ENCODE peak calls at places on chromosomes 5 and 9, in four cellular contexts. P is A549, F is HepG2, K is K562. D is an unnamed sample.

GRCh38 chr5:132422720-132423442 is 53.4 kb downstream of the SLC22A5 start:
- DNase-seq in P (peak), K (peak), F (peak), D (no peak)

GRCh38 chr5:135343417-135343816 is 55.6 kb downstream of the MACROH2A1 start:
- DNase-seq in K (no peak), P (no peak), F (no peak), D (no peak)

GRCh38 chr5:138975098-138975847 is 100.1 kb upstream of the LRRTM2 start:
- DNase-seq in K (no peak), F (no peak), P (no peak), D (no peak)

GRCh38 chr9:90881648-90882047 is 80.0 kb downstream of the SYK start:
- DNase-seq in P (no peak), F (no peak), K (no peak), D (no peak)

GRCh38 chr9:97983524-97984187 is 515 bp downstream of the ANP32B start:
- DNase-seq in K (peak), F (no peak), P (peak), D (peak)

GRCh38 chr5:74212336-74212735 is 428.2 kb downstream of the ENC1 start:
- DNase-seq in K (peak), F (peak), P (peak), D (peak)

GRCh38 chr5:178284095-178284675 is 51.6 kb upstream of the PHYKPL start:
- DNase-seq in K (peak), P (peak), F (no peak), D (no peak)

GRCh38 chr5:120354126-120354525 is 110.0 kb upstream of the PRR16 start:
- DNase-seq in P (no peak), F (no peak), K (no peak), D (no peak)

GRCh38 chr5:37715361-37715760 is 124.5 kb downstream of the GDNF start:
- DNase-seq in P (no peak), K (no peak), F (peak), D (no peak)

GRCh38 chr9:127897194-127897692 is 2.2 kb downstream of the ST6GALNAC6 start:
- DNase-seq in K (peak), P (peak), F (peak), D (peak)

GRCh38 chr5:50666261-50667078 is at the start of gene PARP8:
- DNase-seq in F (no peak), P (no peak), K (no peak), D (peak)
- TF ChIP-seq HMGXB4 in F (no peak), P (no peak), K (no peak), D (no peak)

DNA sequence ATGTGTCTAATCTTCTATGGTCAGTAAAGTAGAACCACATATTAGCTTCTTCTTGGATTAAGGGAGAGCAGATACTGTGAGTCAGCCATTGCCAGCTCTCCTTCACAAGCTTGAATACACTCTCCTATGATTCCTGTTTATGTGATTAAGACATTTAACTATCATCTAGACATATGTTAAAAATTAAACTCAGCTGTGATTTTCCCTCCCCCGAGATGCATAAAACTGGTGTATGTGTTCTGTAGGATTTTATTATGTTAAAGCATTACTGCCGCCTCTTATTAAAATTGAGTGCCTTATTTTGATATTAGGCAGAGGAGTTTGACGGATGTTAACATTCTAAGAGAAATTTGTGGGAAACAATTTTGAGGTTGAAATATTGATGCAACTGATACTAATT is 114.6 kb downstream of the ACTBL2 start:
- DNase-seq in K (no peak), F (no peak), P (peak), D (no peak)
- TF ChIP-seq HMGXB4 in K (no peak), F (no peak), P (no peak), D (no peak)

DNA sequence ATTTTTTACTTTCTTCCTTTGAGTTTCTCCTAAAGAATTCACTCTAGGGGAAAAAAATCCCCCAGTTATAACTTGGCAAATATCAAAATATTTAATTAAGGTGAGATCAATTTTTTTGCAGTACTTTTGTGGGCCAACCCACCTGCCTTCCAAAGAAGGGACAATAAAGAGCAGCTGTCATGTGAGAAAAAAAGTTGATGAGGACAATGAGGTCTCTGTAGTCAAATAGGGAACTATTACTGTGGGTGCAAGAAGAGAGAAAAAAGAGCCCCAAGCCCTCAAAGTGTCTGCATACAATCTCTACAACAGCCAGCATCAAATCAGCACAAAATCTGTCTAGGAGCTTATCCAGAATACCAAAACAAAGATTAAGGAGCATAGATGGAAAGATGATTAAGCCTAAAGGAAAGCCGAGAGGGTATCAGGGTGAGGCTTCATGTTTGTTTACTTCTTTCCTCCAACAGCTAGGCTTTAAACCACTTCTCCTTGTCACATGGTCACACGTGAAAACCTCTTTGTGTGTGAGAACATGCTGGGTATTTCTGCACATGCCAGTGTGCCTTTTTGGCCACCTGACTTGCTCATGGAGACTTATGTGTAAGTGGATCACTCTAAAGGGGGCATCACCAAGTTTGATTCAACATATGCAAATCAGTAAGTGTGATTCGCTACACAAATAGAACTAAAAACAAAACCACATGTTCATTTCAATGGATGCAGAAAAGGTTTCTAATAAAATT is 19.2 kb upstream of the FYB1 start:
- DNase-seq in F (no peak), K (no peak), P (no peak), D (no peak)
- TF ChIP-seq HMGXB4 in F (no peak), K (no peak), P (no peak), D (no peak)

GRCh38 chr5:56817306-56817986 is 2.1 kb downstream of the MAP3K1 start:
- DNase-seq in P (no peak), F (no peak), K (no peak), D (no peak)
- TF ChIP-seq HMGXB4 in P (no peak), F (no peak), K (no peak), D (no peak)

D was measured in WTC11.